ENCODE peak calls at places on chromosomes 11 and 22, in seven cellular contexts. A is HCT116, T is SK-N-SH, B is HepG2, F is K562, G is GM12878, Z is GM23338. R is an unnamed sample.

GRCh38 chr11:12079726-12080556 is 30.4 kb upstream of the MICAL2 start:
- DNase-seq in B (peak; percentile 59), Z (no peak), T (no peak), F (no peak), G (no peak), A (peak; percentile 79), R (peak; percentile 96)

GRCh38 chr11:11313426-11313825 is 39.6 kb downstream of the CSNK2A3 start:
- DNase-seq in F (no peak), A (no peak), T (no peak), B (peak; percentile 7), G (no peak), Z (no peak), R (peak; percentile 15)

GRCh38 chr11:128686745-128687177 is 7.1 kb upstream of the FLI1 start:
- DNase-seq in F (no peak), A (no peak), B (no peak), G (no peak), T (peak; percentile 71), Z (peak; percentile 70), R (peak; percentile 15)

GRCh38 chr11:11186249-11186648 is 166.8 kb downstream of the CSNK2A3 start:
- DNase-seq in F (no peak), B (no peak), G (peak; percentile 19), T (no peak), A (no peak), Z (no peak), R (no peak)

GRCh38 chr11:8016396-8016949 is 29.3 kb downstream of the EIF3F start:
- DNase-seq in F (no peak), A (no peak), B (no peak), T (no peak), G (no peak), Z (peak; percentile 81), R (no peak)

GRCh38 chr11:74689666-74690065 is 41.6 kb downstream of the CHRDL2 start:
- DNase-seq in A (no peak), F (no peak), G (no peak), B (peak; percentile 21), T (no peak), Z (no peak), R (no peak)

GRCh38 chr11:130854483-130854882 is 61.8 kb downstream of the SNX19 start:
- DNase-seq in G (peak; percentile 24), Z (no peak), A (no peak), B (no peak), T (no peak), F (no peak), R (no peak)

GRCh38 chr22:20943104-20943933 is 23.7 kb upstream of the AIFM3 start:
- DNase-seq in F (no peak), Z (no peak), T (no peak), G (no peak), A (no peak), B (no peak), R (no peak)

GRCh38 chr11:128420943-128421342 is 166.4 kb downstream of the ETS1 start:
- DNase-seq in A (no peak), B (no peak), F (no peak), G (no peak), Z (no peak), T (no peak), R (no peak)

GRCh38 chr11:121152764-121153163 is 51.7 kb downstream of the TECTA start:
- DNase-seq in T (no peak), B (no peak), F (no peak), G (no peak), A (no peak), Z (no peak), R (no peak)

GRCh38 chr11:29018631-29019030 is 910.4 kb downstream of the METTL15 start:
- DNase-seq in F (no peak), T (no peak), B (no peak), G (no peak), A (no peak), Z (no peak), R (peak; percentile 88)

GRCh38 chr11:113593698-113594308 is 112.3 kb downstream of the TMPRSS5 start:
- DNase-seq in B (no peak), G (peak; percentile 25), F (peak; percentile 68), Z (no peak), T (no peak), A (no peak), R (no peak)
- TF ChIP-seq REST in B (no peak), G (no peak), F (no peak), Z (no peak), T (no peak), A (no peak), R (no peak)

GRCh38 chr22:30178180-30179126 is 68.1 kb downstream of the LIF start:
- DNase-seq in F (no peak), G (no peak), Z (no peak), T (no peak), A (peak; percentile 18), B (no peak), R (no peak)
- TF ChIP-seq REST in F (no peak), G (no peak), Z (no peak), T (no peak), A (no peak), B (no peak), R (no peak)

DNA sequence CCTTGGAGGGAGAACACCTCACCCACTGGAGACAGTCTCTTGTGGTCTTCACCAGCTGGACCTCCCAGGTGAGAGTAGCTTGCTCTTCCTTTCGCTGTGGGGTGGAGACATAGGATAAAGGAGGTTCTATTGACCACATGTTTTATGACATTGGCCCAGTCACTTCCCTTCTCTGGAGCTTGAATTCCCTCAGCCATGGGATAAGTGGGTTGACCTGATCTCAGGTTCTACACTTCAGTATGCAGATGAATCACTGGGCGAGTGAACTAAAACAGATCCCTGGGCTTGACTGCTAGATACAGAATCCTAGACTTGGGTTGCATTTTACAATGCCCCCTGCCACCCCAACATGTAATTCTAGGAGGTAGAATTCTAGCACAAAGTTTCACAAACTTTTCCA is 54.8 kb upstream of the PRSS23 start:
- DNase-seq in T (no peak), Z (no peak), A (no peak), F (no peak), B (no peak), G (no peak), R (no peak)
- TF ChIP-seq REST in T (no peak), Z (no peak), A (no peak), F (no peak), B (no peak), G (no peak), R (no peak)

GRCh38 chr22:48303360-48303725 is 1524.3 kb downstream of the BRD1 start:
- DNase-seq in G (no peak), A (no peak), T (no peak), F (no peak), B (no peak), Z (no peak), R (no peak)

GRCh38 chr22:48301421-48301820 is 1526.3 kb downstream of the BRD1 start:
- DNase-seq in B (no peak), T (peak; percentile 6), A (no peak), Z (no peak), F (no peak), G (no peak), R (no peak)

GRCh38 chr22:48302657-48303359 is 1524.9 kb downstream of the BRD1 start:
- DNase-seq in F (no peak), A (no peak), G (no peak), Z (no peak), T (no peak), B (no peak), R (no peak)

GRCh38 chr22:48300877-48301276 is 1526.8 kb downstream of the BRD1 start:
- DNase-seq in A (no peak), Z (no peak), F (no peak), G (no peak), B (no peak), T (peak; percentile 26), R (no peak)

DNA sequence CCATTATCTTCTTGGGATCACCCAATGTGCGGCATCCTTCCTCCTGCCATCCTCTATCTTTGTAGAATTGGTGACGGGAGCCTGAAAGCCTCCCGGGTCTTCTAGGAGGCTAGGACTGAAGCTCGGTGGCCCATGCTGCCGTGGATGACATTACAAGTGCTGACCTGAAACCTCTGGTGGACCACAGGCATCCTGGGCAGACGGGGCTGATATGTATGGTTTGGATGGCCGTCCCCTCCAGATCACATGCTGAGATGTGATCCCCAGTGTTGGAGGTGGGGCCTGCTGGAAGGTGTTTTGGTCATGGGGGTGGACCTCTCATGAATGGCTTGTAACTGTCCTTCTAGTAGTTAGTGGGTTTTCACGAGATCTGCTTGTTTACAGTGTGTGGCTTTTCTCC is 1525.8 kb downstream of the BRD1 start:
- DNase-seq in A (no peak), F (no peak), T (no peak), G (no peak), B (no peak), Z (no peak), R (no peak)
- TF ChIP-seq REST in A (no peak), F (no peak), T (no peak), G (no peak), B (no peak), Z (no peak), R (no peak)

GRCh38 chr11:1830500-1831223 is 4.1 kb upstream of the SYT8 start:
- DNase-seq in T (peak; percentile 40), A (no peak), G (no peak), B (peak; percentile 74), F (no peak), Z (no peak), R (no peak)

GRCh38 chr11:1832989-1833365 is 1.8 kb upstream of the SYT8 start:
- DNase-seq in Z (peak; percentile 61), F (no peak), B (no peak), T (no peak), A (no peak), G (no peak), R (no peak)

GRCh38 chr11:1830119-1830499 is 4.7 kb upstream of the SYT8 start:
- DNase-seq in Z (no peak), F (no peak), B (no peak), A (no peak), G (no peak), T (no peak), R (no peak)

GRCh38 chr11:1832181-1832988 is 2.4 kb upstream of the SYT8 start:
- DNase-seq in T (peak; percentile 95), A (no peak), G (no peak), F (peak; percentile 84), Z (peak; percentile 70), B (no peak), R (peak; percentile 69)

GRCh38 chr11:1831338-1832180 is 3.2 kb upstream of the SYT8 start:
- DNase-seq in F (no peak), B (no peak), Z (no peak), T (no peak), A (no peak), G (no peak), R (no peak)
- TF ChIP-seq REST in F (no peak), B (no peak), Z (no peak), T (no peak), A (no peak), G (no peak), R (no peak)